ENCODE peak calls at places on chromosomes 11 and 22, in nine cellular contexts. H is hippocampal formation, S is NCI-H446 treated with DMSO at 0.1 percent for 48 hours, B is astrocyte, X is NCI-H774, Q is left lobe of liver, C is 8988T, M is A673, A is kidney tubule cell. J is an unnamed sample.

GRCh38 chr11:27545946-27546345 is 39.4 kb upstream of the LIN7C start:
- DNase-seq in H (no peak), S (no peak), B (no peak), X (no peak), Q (no peak), C (no peak), M (peak; percentile 48), A (no peak), J (no peak)

GRCh38 chr11:121012091-121012490 is 11.8 kb upstream of the TBCEL start:
- DNase-seq in H (no peak), S (no peak), B (no peak), X (no peak), Q (no peak), C (no peak), M (no peak), A (peak; percentile 10), J (no peak)

GRCh38 chr11:11569936-11570491 is 51.8 kb downstream of the GALNT18 start:
- DNase-seq in H (no peak), S (no peak), B (no peak), X (no peak), Q (peak; percentile 58), C (no peak), M (no peak), A (peak; percentile 77), J (peak; percentile 64)

GRCh38 chr11:86456075-86456939 is 81.6 kb downstream of the CCDC81 start:
- DNase-seq in H (peak; percentile 65), S (peak; percentile 62), B (peak; percentile 50), X (peak; percentile 70), Q (peak; percentile 79), C (peak; percentile 48), M (peak; percentile 92), A (peak; percentile 82), J (peak; percentile 58)

GRCh38 chr11:20754957-20755356 is 85.6 kb downstream of the NELL1 start:
- DNase-seq in H (no peak), S (no peak), B (no peak), X (peak; percentile 24), Q (no peak), C (no peak), M (peak; percentile 4), A (peak; percentile 22), J (no peak)

GRCh38 chr22:22348127-22348814 is 103.7 kb downstream of the VPREB1 start:
- DNase-seq in H (peak; percentile 63), S (no peak), B (no peak), X (no peak), Q (no peak), C (no peak), M (peak; percentile 24), A (no peak), J (no peak)

GRCh38 chr22:48974443-48975251 is 853.0 kb downstream of the BRD1 start:
- DNase-seq in H (no peak), S (no peak), B (no peak), X (no peak), Q (peak; percentile 30), C (no peak), M (no peak), A (no peak), J (no peak)

GRCh38 chr11:28932940-28933339 is 824.8 kb downstream of the METTL15 start:
- DNase-seq in H (no peak), S (no peak), B (no peak), X (no peak), Q (no peak), C (no peak), M (no peak), A (no peak), J (no peak)

GRCh38 chr11:65425105-65425970 is 2.7 kb downstream of the NEAT1 start:
- DNase-seq in H (no peak), S (no peak), B (peak; percentile 76), X (no peak), Q (peak; percentile 54), C (no peak), M (peak; percentile 86), A (peak; percentile 83), J (peak; percentile 73)

GRCh38 chr11:6882747-6883146 is 6.3 kb downstream of the OR10A4 start:
- DNase-seq in H (no peak), S (no peak), B (no peak), X (no peak), Q (no peak), C (no peak), M (no peak), A (no peak), J (no peak)

GRCh38 chr11:128530119-128531091 is 57.0 kb downstream of the ETS1 start:
- DNase-seq in H (no peak), S (no peak), B (peak; percentile 93), X (no peak), Q (no peak), C (no peak), M (peak; percentile 20), A (peak; percentile 57), J (peak; percentile 81)

GRCh38 chr11:73939096-73939495 is 11.7 kb upstream of the DNAJB13 start:
- DNase-seq in H (no peak), S (no peak), B (peak; percentile 9), X (no peak), Q (no peak), C (no peak), M (no peak), A (peak; percentile 49), J (peak; percentile 21)

GRCh38 chr22:43110927-43111623 is 525 bp downstream of the BIK start:
- DNase-seq in H (no peak), S (no peak), B (no peak), X (no peak), Q (peak; percentile 55), C (no peak), M (no peak), A (peak; percentile 47), J (no peak)

GRCh38 chr11:2791139-2791520 is 91.3 kb upstream of the KCNQ1OT1 start:
- DNase-seq in H (no peak), S (no peak), B (no peak), X (no peak), Q (no peak), C (no peak), M (no peak), A (no peak), J (no peak)

GRCh38 chr11:66371627-66372415 is at the start of gene SLC29A2:
- DNase-seq in H (no peak), S (peak; percentile 52), B (no peak), X (peak; percentile 95), Q (peak; percentile 58), C (peak; percentile 83), M (peak; percentile 98), A (peak; percentile 72), J (peak; percentile 9)

GRCh38 chr22:31081963-31082605 is 966 bp downstream of the SMTN start:
- DNase-seq in H (no peak), S (no peak), B (no peak), X (no peak), Q (peak; percentile 45), C (peak; percentile 32), M (no peak), A (peak; percentile 86), J (no peak)

GRCh38 chr11:85626496-85626895 is 648 bp downstream of the DLG2 start:
- DNase-seq in H (no peak), S (no peak), B (no peak), X (peak; percentile 9), Q (peak; percentile 70), C (no peak), M (no peak), A (no peak), J (no peak)

GRCh38 chr22:23090079-23090835 is 19.9 kb downstream of the GNAZ start:
- DNase-seq in H (no peak), S (no peak), B (no peak), X (no peak), Q (no peak), C (no peak), M (no peak), A (no peak), J (no peak)

GRCh38 chr11:37704791-37705190 is 1106.8 kb upstream of the RAG2 start:
- DNase-seq in H (no peak), S (no peak), B (no peak), X (no peak), Q (no peak), C (no peak), M (no peak), A (no peak), J (no peak)

GRCh38 chr22:27004434-27004833 is 347.0 kb downstream of the MIAT start:
- DNase-seq in H (no peak), S (no peak), B (no peak), X (no peak), Q (no peak), C (no peak), M (no peak), A (no peak), J (no peak)

GRCh38 chr11:66639066-66639813 is 737 bp downstream of the RBM4 start:
- DNase-seq in H (no peak), S (no peak), B (peak; percentile 22), X (peak; percentile 40), Q (no peak), C (no peak), M (peak; percentile 57), A (peak; percentile 46), J (no peak)

GRCh38 chr22:31082606-31083376 is 1.7 kb downstream of the SMTN start:
- DNase-seq in H (no peak), S (no peak), B (no peak), X (no peak), Q (peak; percentile 67), C (peak; percentile 86), M (peak; percentile 49), A (peak; percentile 65), J (no peak)

GRCh38 chr11:121839821-121840220 is 276.2 kb downstream of the BLID start:
- DNase-seq in H (no peak), S (no peak), B (peak; percentile 41), X (no peak), Q (no peak), C (no peak), M (peak; percentile 58), A (no peak), J (no peak)

GRCh38 chr11:78698612-78699011 is 123.9 kb upstream of the NARS2 start:
- DNase-seq in H (no peak), S (no peak), B (peak; percentile 89), X (no peak), Q (no peak), C (no peak), M (no peak), A (peak; percentile 62), J (no peak)

GRCh38 chr11:34165786-34166557 is 60.5 kb downstream of the NAT10 start:
- DNase-seq in H (no peak), S (peak; percentile 10), B (no peak), X (no peak), Q (no peak), C (no peak), M (no peak), A (peak; percentile 68), J (no peak)

GRCh38 chr11:110897035-110897434 is 184.8 kb upstream of the ARHGAP20 start:
- DNase-seq in H (no peak), S (no peak), B (peak; percentile 92), X (no peak), Q (no peak), C (no peak), M (peak; percentile 49), A (no peak), J (peak; percentile 14)

J was measured in NCI-H226.